ENCODE peak calls at places on chromosomes 2 and 18, in four cellular contexts. F is A673, W is HFFc6, G is H54. V is an unnamed sample.
A peak's percentile ranks its signal among the peaks of the same experiment; 100 is the strongest.

GRCh38 chr2:170845343-170845742 is 28.7 kb downstream of the GAD1 start:
- DNase-seq in G (no peak), F (peak; percentile 35), W (no peak), V (no peak)

GRCh38 chr2:187174582-187174981 is 273.5 kb downstream of the CALCRL start:
- DNase-seq in W (no peak), G (no peak), F (peak; percentile 40), V (no peak)

GRCh38 chr2:188316791-188317423 is 25.2 kb downstream of the GULP1 start:
- DNase-seq in W (no peak), F (no peak), G (no peak), V (no peak)

GRCh38 chr2:161250864-161251436 is 57.3 kb upstream of the PSMD14 start:
- DNase-seq in W (peak; percentile 23), G (peak; percentile 60), F (peak; percentile 69), V (no peak)

GRCh38 chr2:212505583-212505982 is 33.0 kb downstream of the ERBB4 start:
- DNase-seq in W (no peak), G (no peak), F (no peak), V (no peak)

GRCh38 chr2:39124000-39124769 is 3.3 kb upstream of the SOS1 start:
- DNase-seq in F (peak; percentile 99), W (peak; percentile 92), G (peak; percentile 94), V (peak; percentile 94)

GRCh38 chr2:205494856-205495255 is 187.4 kb upstream of the NRP2 start:
- DNase-seq in W (no peak), G (no peak), F (no peak), V (no peak)

GRCh38 chr2:64341461-64341860 is 112.5 kb upstream of the LGALSL start:
- DNase-seq in F (no peak), G (no peak), W (no peak), V (no peak)

GRCh38 chr18:58661423-58661822 is 9.8 kb upstream of the MALT1 start:
- DNase-seq in G (no peak), F (peak; percentile 27), W (no peak), V (no peak)

GRCh38 chr2:231379266-231380215 is 16.0 kb upstream of the B3GNT7 start:
- DNase-seq in W (no peak), G (no peak), F (no peak), V (no peak)

GRCh38 chr2:24351981-24352380 is 8.4 kb downstream of the ITSN2 start:
- DNase-seq in W (no peak), G (no peak), F (no peak), V (no peak)

V was measured in ureter.